ENCODE peak calls at places on chromosomes 2 and 18, in five cellular contexts. J is EL; X is stimulated activated CD4-positive, alpha-beta T cell treated with anti-CD3 and anti-CD28 coated beads, Interleukin-2, amount 100 ng/mL, for 24 hours; Y is fibroblast of mammary gland; H is H7. K is an unnamed sample.

GRCh38 chr2:48126180-48126579 is 219.9 kb upstream of the FBXO11 start:
- DNase-seq in J (peak), X (no peak), Y (peak), H (no peak), K (peak)

GRCh38 chr2:207296265-207296948 is 130.7 kb upstream of the KLF7 start:
- DNase-seq in J (no peak), X (no peak), Y (no peak), H (no peak), K (no peak)

GRCh38 chr2:108621087-108621559 is 86.9 kb downstream of the LIMS1 start:
- DNase-seq in J (no peak), X (peak), Y (no peak), H (no peak), K (no peak)

GRCh38 chr2:96305979-96306308 is 598 bp upstream of the SNRNP200 start:
- DNase-seq in J (no peak), X (no peak), Y (no peak), H (no peak), K (no peak)

GRCh38 chr2:170408461-170409163 is 230.7 kb downstream of the MYO3B start:
- DNase-seq in J (no peak), X (no peak), Y (no peak), H (peak), K (no peak)

GRCh38 chr2:205636549-205636948 is 45.8 kb upstream of the NRP2 start:
- DNase-seq in J (no peak), X (no peak), Y (no peak), H (no peak), K (no peak)

GRCh38 chr2:60948926-60949579 is 67.7 kb downstream of the REL start:
- DNase-seq in J (no peak), X (no peak), Y (peak), H (no peak), K (no peak)

GRCh38 chr2:213232649-213233437 is 51.4 kb upstream of the SPAG16 start:
- DNase-seq in J (no peak), X (no peak), Y (no peak), H (no peak), K (no peak)

GRCh38 chr18:50183556-50183955 is 11.4 kb downstream of the MYO5B start:
- DNase-seq in J (peak), X (no peak), Y (peak), H (peak), K (no peak)

GRCh38 chr2:25982273-25982967 is at the start of gene KIF3C:
- DNase-seq in J (peak), X (peak), Y (peak), H (peak), K (peak)